ENCODE peak calls at places on chromosomes 13 and 19, in nine cellular contexts. I is progenitor cell of endocrine pancreas; G is astrocyte of the spinal cord; L is fibroblast of the aortic adventitia; O is stimulated activated CD4-positive, alpha-beta T cell treated with anti-CD3 and anti-CD28 coated beads, Interleukin-4, amount 100 ng/mL, for 1 hour; T is NCI-H1417; N is IMR-90; S is fibroblast of pulmonary artery; E is stimulated activated naive CD8-positive, alpha-beta T cell treated with anti-CD3 and anti-CD28 coated beads, Interleukin-15, Interleukin-2, amounts not matched to agents 100 U/mL and 50 U/mL, for 24 hours. F is an unnamed sample.

GRCh38 chr13:64938660-64939059 is 2291.5 kb downstream of the PCDH9 start:
- DNase-seq in I (no peak), G (no peak), L (no peak), O (no peak), T (no peak), N (no peak), S (no peak), E (no peak), F (no peak)

GRCh38 chr19:30428856-30429255 is 56.7 kb downstream of the ZNF536 start:
- DNase-seq in I (no peak), G (no peak), L (no peak), O (no peak), T (no peak), N (no peak), S (no peak), E (no peak), F (no peak)

GRCh38 chr19:4597975-4598671 is 38.6 kb upstream of the SEMA6B start:
- DNase-seq in I (no peak), G (no peak), L (no peak), O (peak), T (peak), N (no peak), S (no peak), E (peak), F (peak)

GRCh38 chr13:46575843-46576242 is 22.9 kb downstream of the LRCH1 start:
- DNase-seq in I (no peak), G (peak), L (peak), O (no peak), T (no peak), N (peak), S (peak), E (no peak), F (peak)

GRCh38 chr19:45475537-45476348 is 7.9 kb downstream of the FOSB start:
- DNase-seq in I (no peak), G (peak), L (no peak), O (no peak), T (no peak), N (peak), S (peak), E (no peak), F (no peak)

GRCh38 chr13:32255744-32256120 is 59.4 kb downstream of the ZAR1L start:
- DNase-seq in I (no peak), G (no peak), L (no peak), O (no peak), T (peak), N (peak), S (peak), E (no peak), F (peak)

GRCh38 chr13:27745301-27745700 is 47.0 kb upstream of the GSX1 start:
- DNase-seq in I (no peak), G (no peak), L (no peak), O (no peak), T (no peak), N (no peak), S (no peak), E (no peak), F (no peak)

GRCh38 chr19:1567116-1567847 is 843 bp downstream of the MEX3D start:
- DNase-seq in I (no peak), G (peak), L (peak), O (no peak), T (peak), N (no peak), S (peak), E (no peak), F (peak)

GRCh38 chr19:6161271-6161850 is 25.9 kb downstream of the ACSBG2 start:
- DNase-seq in I (no peak), G (no peak), L (no peak), O (peak), T (peak), N (no peak), S (no peak), E (peak), F (no peak)

GRCh38 chr13:89721216-89721615 is 1626.3 kb upstream of the MIR17HG start:
- DNase-seq in I (no peak), G (no peak), L (no peak), O (no peak), T (no peak), N (no peak), S (no peak), E (no peak), F (no peak)

GRCh38 chr19:51181913-51182419 is 39.9 kb downstream of the SIGLEC7 start:
- DNase-seq in I (no peak), G (no peak), L (no peak), O (no peak), T (no peak), N (no peak), S (no peak), E (peak), F (no peak)

GRCh38 chr19:11377237-11377636 is 2.8 kb downstream of the SWSAP1 start:
- DNase-seq in I (no peak), G (peak), L (peak), O (no peak), T (no peak), N (peak), S (peak), E (no peak), F (peak)

GRCh38 chr19:46287585-46287984 is 9.3 kb upstream of the HIF3A start:
- DNase-seq in I (no peak), G (no peak), L (no peak), O (no peak), T (peak), N (no peak), S (peak), E (no peak), F (no peak)

GRCh38 chr13:94920578-94920977 is 208.2 kb upstream of the SOX21 start:
- DNase-seq in I (no peak), G (no peak), L (no peak), O (no peak), T (no peak), N (no peak), S (no peak), E (no peak), F (no peak)

GRCh38 chr13:38687246-38688229 is 661 bp downstream of the FREM2 start:
- DNase-seq in I (peak), G (peak), L (no peak), O (no peak), T (no peak), N (no peak), S (no peak), E (no peak), F (no peak)

GRCh38 chr19:12779162-12779993 is 4.0 kb upstream of the HOOK2 start:
- DNase-seq in I (no peak), G (peak), L (peak), O (no peak), T (peak), N (peak), S (peak), E (peak), F (peak)

GRCh38 chr19:50209131-50209530 is 5.7 kb downstream of the MYH14 start:
- DNase-seq in I (no peak), G (no peak), L (no peak), O (no peak), T (no peak), N (no peak), S (no peak), E (no peak), F (no peak)

GRCh38 chr13:62185631-62186256 is 770.1 kb upstream of the PCDH20 start:
- DNase-seq in I (no peak), G (no peak), L (no peak), O (no peak), T (peak), N (no peak), S (no peak), E (no peak), F (no peak)

GRCh38 chr19:10780368-10780767 is 55.6 kb downstream of the TMED1 start:
- DNase-seq in I (no peak), G (peak), L (peak), O (no peak), T (no peak), N (peak), S (peak), E (no peak), F (peak)

GRCh38 chr13:72851678-72852014 is 69.7 kb downstream of the PIBF1 start:
- DNase-seq in I (no peak), G (no peak), L (no peak), O (no peak), T (no peak), N (no peak), S (no peak), E (no peak), F (no peak)

GRCh38 chr13:91105270-91105669 is 242.2 kb upstream of the MIR17HG start:
- DNase-seq in I (no peak), G (no peak), L (no peak), O (no peak), T (no peak), N (no peak), S (no peak), E (no peak), F (no peak)

GRCh38 chr19:54380897-54381296 is 16.2 kb upstream of the LAIR1 start:
- DNase-seq in I (no peak), G (no peak), L (no peak), O (no peak), T (no peak), N (no peak), S (no peak), E (no peak), F (no peak)

GRCh38 chr19:16470541-16470910 is 1.2 kb downstream of the EPS15L1 start:
- DNase-seq in I (no peak), G (no peak), L (no peak), O (no peak), T (peak), N (no peak), S (no peak), E (no peak), F (no peak)

GRCh38 chr19:20060282-20060681 is 17.5 kb upstream of the ZNF90 start:
- DNase-seq in I (no peak), G (no peak), L (no peak), O (no peak), T (no peak), N (no peak), S (no peak), E (no peak), F (no peak)

GRCh38 chr13:29397265-29397664 is 198.2 kb downstream of the SLC7A1 start:
- DNase-seq in I (no peak), G (no peak), L (no peak), O (no peak), T (no peak), N (no peak), S (no peak), E (no peak), F (no peak)